ENCODE peak calls at places on chromosomes 11 and 22, in four cellular contexts. J is K562, G is HepG2, R is GM12878. U is an unnamed sample.

GRCh38 chr11:34065505-34066203 is 14.1 kb downstream of the CAPRIN1 start:
- DNase-seq in J (no peak), G (no peak), R (no peak), U (no peak)

GRCh38 chr11:121687961-121688566 is 235.3 kb upstream of the SORL1-AS1 start:
- DNase-seq in J (no peak), G (no peak), R (no peak), U (peak)

GRCh38 chr11:30786392-30787120 is 200.4 kb upstream of the MPPED2 start:
- DNase-seq in J (no peak), G (peak), R (no peak), U (no peak)

GRCh38 chr11:75810637-75811383 is 4.2 kb upstream of the UVRAG start:
- DNase-seq in J (no peak), G (no peak), R (peak), U (no peak)

GRCh38 chr11:119187123-119187892 is 2.0 kb downstream of the NHERF4 start:
- DNase-seq in J (no peak), G (no peak), R (no peak), U (no peak)

GRCh38 chr11:113778111-113778910 is 1.3 kb upstream of the CLDN25 start:
- DNase-seq in J (no peak), G (peak), R (no peak), U (no peak)

GRCh38 chr11:46278387-46279173 is 1.1 kb downstream of the CREB3L1 start:
- DNase-seq in J (peak), G (no peak), R (no peak), U (peak)

GRCh38 chr11:22491826-22492225 is 133.8 kb downstream of the FANCF start:
- DNase-seq in J (no peak), G (no peak), R (no peak), U (peak)

GRCh38 chr11:2797741-2798361 is 87.7 kb downstream of the CDKN1C start:
- DNase-seq in J (no peak), G (no peak), R (no peak), U (no peak)

GRCh38 chr22:44047891-44048301 is 23.8 kb downstream of the PARVB start:
- DNase-seq in J (no peak), G (no peak), R (no peak), U (no peak)

GRCh38 chr11:88552377-88553029 is 215.0 kb upstream of the CTSC start:
- DNase-seq in J (peak), G (peak), R (peak), U (peak)

GRCh38 chr11:44960200-44960845 is 9.6 kb upstream of the TP53I11 start:
- DNase-seq in J (no peak), G (no peak), R (no peak), U (no peak)

GRCh38 chr11:118870396-118871343 is 13.0 kb upstream of the CXCR5 start:
- DNase-seq in J (no peak), G (peak), R (peak), U (no peak)

GRCh38 chr11:46710821-46711269 is 8.2 kb upstream of the F2 start:
- DNase-seq in J (no peak), G (no peak), R (no peak), U (no peak)

GRCh38 chr11:59273008-59273841 is 60.5 kb upstream of the MPEG1 start:
- DNase-seq in J (no peak), G (no peak), R (peak), U (no peak)

GRCh38 chr11:121416909-121417567 is 35.1 kb upstream of the SORL1 start:
- DNase-seq in J (no peak), G (no peak), R (peak), U (no peak)

GRCh38 chr11:11244470-11245080 is 108.5 kb downstream of the CSNK2A3 start:
- DNase-seq in J (no peak), G (no peak), R (no peak), U (no peak)

GRCh38 chr11:11241284-11241683 is 111.8 kb downstream of the CSNK2A3 start:
- DNase-seq in J (no peak), G (no peak), R (no peak), U (no peak)

GRCh38 chr11:11243258-11243789 is 109.7 kb downstream of the CSNK2A3 start:
- DNase-seq in J (no peak), G (no peak), R (no peak), U (no peak)

GRCh38 chr11:11246166-11246565 is 106.9 kb downstream of the CSNK2A3 start:
- DNase-seq in J (no peak), G (no peak), R (no peak), U (no peak)

GRCh38 chr11:11243790-11244469 is 109.1 kb downstream of the CSNK2A3 start:
- DNase-seq in J (peak), G (no peak), R (no peak), U (peak)
- TF ChIP-seq TARDBP in J (no peak), G (no peak), R (no peak), U (no peak)

GRCh38 chr11:57804466-57804865 is 42.9 kb downstream of the CTNND1 start:
- DNase-seq in J (no peak), G (no peak), R (no peak), U (no peak)

GRCh38 chr11:57802411-57802810 is 40.8 kb downstream of the CTNND1 start:
- DNase-seq in J (no peak), G (no peak), R (no peak), U (no peak)

GRCh38 chr11:57800444-57801184 is 39.0 kb downstream of the CTNND1 start:
- DNase-seq in J (peak), G (peak), R (peak), U (peak)

GRCh38 chr11:57798905-57799559 is 37.4 kb downstream of the CTNND1 start:
- DNase-seq in J (peak), G (peak), R (no peak), U (no peak)

DNA sequence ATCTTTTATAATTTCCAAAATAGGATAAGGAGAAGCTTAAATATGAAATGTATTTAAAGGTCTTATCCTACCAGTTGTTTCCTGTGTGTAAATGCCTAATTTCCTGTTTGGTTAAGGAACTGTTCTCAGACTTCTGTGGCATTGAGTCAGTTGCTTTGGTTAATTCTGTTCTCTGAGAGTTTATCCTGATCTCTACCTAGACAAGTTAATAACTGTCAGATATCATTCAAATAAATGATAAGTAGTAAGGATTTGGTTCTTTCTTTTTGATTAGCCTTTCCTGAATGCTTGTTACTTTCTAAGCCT is 39.5 kb downstream of the CTNND1 start:
- DNase-seq in J (no peak), G (no peak), R (no peak), U (no peak)
- TF ChIP-seq TARDBP in J (no peak), G (no peak), R (no peak), U (no peak)

GRCh38 chr22:41480397-41480735 is 11.4 kb downstream of the ACO2 start:
- DNase-seq in J (no peak), G (no peak), R (no peak), U (no peak)
- TF ChIP-seq TARDBP in J (no peak), G (no peak), R (no peak), U (no peak)

GRCh38 chr22:23054531-23055257 is 15.6 kb upstream of the GNAZ start:
- DNase-seq in J (no peak), G (no peak), R (peak), U (no peak)
- TF ChIP-seq TARDBP in J (no peak), G (no peak), R (no peak), U (no peak)

GRCh38 chr22:26394787-26395186 is 34.3 kb upstream of the ASPHD2 start:
- DNase-seq in J (no peak), G (no peak), R (no peak), U (no peak)
- TF ChIP-seq TARDBP in J (no peak), G (no peak), R (no peak), U (no peak)